ENCODE peak calls at places on chromosomes 7 and 10, in nine cellular contexts. A is endothelial cell of umbilical vein, Q is HepG2, F is K562, T is GM12892, K is stomach, V is HCT116, H is transverse colon, U is sigmoid colon. B is an unnamed sample.

GRCh38 chr10:26517141-26517890 is 79.2 kb downstream of the APBB1IP start:
- DNase-seq in Q (no peak), H (no peak), V (no peak), U (no peak), A (no peak), K (no peak), T (no peak), F (no peak), B (no peak)

GRCh38 chr7:155809332-155809946 is 2.8 kb downstream of the SHH start:
- DNase-seq in K (peak; percentile 55), F (no peak), Q (no peak), U (no peak), H (no peak), V (no peak), T (no peak), A (no peak), B (no peak)

GRCh38 chr10:133126431-133127290 is 33.4 kb upstream of the KNDC1 start:
- DNase-seq in V (no peak), H (peak; percentile 6), U (peak; percentile 47), T (peak; percentile 24), K (no peak), Q (no peak), A (no peak), F (no peak), B (no peak)

GRCh38 chr7:151451626-151452025 is 11.7 kb upstream of the CRYGN start:
- DNase-seq in Q (no peak), K (no peak), H (peak; percentile 5), F (no peak), V (no peak), U (peak; percentile 61), A (no peak), T (no peak), B (no peak)

GRCh38 chr7:158353606-158354570 is 233.7 kb downstream of the PTPRN2 start:
- DNase-seq in Q (peak; percentile 22), U (peak; percentile 14), F (peak; percentile 72), H (peak; percentile 19), A (no peak), T (no peak), K (no peak), V (peak; percentile 22), B (no peak)

GRCh38 chr7:142760071-142760642 is 10.6 kb upstream of the PRSS2 start:
- DNase-seq in K (no peak), H (no peak), V (no peak), F (no peak), Q (no peak), A (no peak), T (no peak), U (no peak), B (no peak)

GRCh38 chr7:109003742-109004141 is 434.1 kb downstream of the DNAJB9 start:
- DNase-seq in H (no peak), F (no peak), V (no peak), Q (no peak), T (no peak), A (peak; percentile 7), U (no peak), K (no peak), B (no peak)

GRCh38 chr10:127899766-127900382 is 7.0 kb upstream of the PTPRE start:
- DNase-seq in F (no peak), V (no peak), U (no peak), A (no peak), Q (no peak), H (no peak), T (no peak), K (no peak), B (peak; percentile 58)

GRCh38 chr7:50349963-50350944 is 45.7 kb downstream of the IKZF1 start:
- DNase-seq in T (no peak), V (no peak), U (peak; percentile 60), Q (no peak), H (no peak), A (no peak), F (peak; percentile 69), K (no peak), B (no peak)

GRCh38 chr10:104123397-104123796 is 1.4 kb downstream of the SFR1 start:
- DNase-seq in K (no peak), T (no peak), F (no peak), U (no peak), Q (no peak), V (no peak), H (no peak), A (peak; percentile 46), B (no peak)

GRCh38 chr7:146008293-146008692 is 108.3 kb upstream of the CNTNAP2 start:
- DNase-seq in A (no peak), T (no peak), Q (no peak), V (no peak), K (no peak), H (no peak), U (no peak), F (no peak), B (no peak)

GRCh38 chr10:112369495-112370423 is 4.2 kb upstream of the ACSL5 start:
- DNase-seq in U (no peak), K (no peak), Q (no peak), V (no peak), A (no peak), H (peak; percentile 8), T (no peak), F (no peak), B (peak; percentile 70)

GRCh38 chr7:3065724-3066143 is 22.1 kb upstream of the CARD11 start:
- DNase-seq in V (peak; percentile 59), T (peak; percentile 27), K (peak; percentile 47), F (peak; percentile 70), U (no peak), H (peak; percentile 50), A (no peak), Q (peak; percentile 11), B (no peak)

DNA sequence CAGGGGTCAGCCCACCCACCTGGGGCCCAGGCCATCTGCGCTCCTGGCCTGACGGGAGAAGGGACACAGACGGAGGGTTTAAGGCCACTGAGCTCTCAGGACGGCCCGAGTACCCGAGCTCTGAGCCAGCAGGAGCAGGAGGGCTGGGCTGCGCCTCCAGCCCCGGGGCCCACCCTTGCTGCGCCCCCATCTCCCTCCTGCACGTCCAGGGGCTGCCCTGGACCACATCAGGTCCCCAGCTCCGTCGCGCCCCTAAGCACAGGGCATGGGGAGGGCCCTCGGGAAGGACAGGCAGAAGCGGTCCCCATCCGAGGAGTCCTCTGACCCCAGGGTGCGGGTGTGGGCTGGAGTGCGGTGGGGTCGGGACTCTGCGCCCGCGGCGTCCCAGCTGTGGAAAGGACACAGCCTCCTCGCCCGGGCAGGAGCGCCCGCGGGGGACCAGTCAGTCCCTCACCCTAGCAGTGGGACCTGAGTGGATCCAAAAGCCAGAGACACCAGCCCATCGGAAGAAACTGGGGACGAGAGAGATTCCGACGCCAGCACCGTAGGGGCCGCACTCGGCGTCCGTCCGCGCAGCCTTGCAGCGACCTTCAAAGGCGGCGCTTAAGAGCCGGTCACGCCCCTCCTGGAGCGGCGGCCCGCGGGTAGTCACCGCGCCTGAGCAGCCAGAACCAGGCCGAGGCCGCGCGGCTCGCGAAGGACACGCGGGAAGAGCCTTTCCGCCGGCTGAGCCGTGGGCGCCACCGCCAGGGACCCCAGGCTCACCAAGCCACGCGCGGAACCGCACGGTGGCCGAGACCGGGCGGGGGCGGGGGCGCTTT is 15.9 kb downstream of the CAMK2B start:
- DNase-seq in V (no peak), U (peak; percentile 68), H (peak; percentile 46), A (peak; percentile 56), K (peak; percentile 67), Q (peak; percentile 9), F (peak; percentile 58), T (no peak), B (no peak)
- TF ChIP-seq POLR2A in V (no peak), U (no peak), H (no peak), A (no peak), K (no peak), Q (no peak), F (no peak), T (no peak), B (no peak)

DNA sequence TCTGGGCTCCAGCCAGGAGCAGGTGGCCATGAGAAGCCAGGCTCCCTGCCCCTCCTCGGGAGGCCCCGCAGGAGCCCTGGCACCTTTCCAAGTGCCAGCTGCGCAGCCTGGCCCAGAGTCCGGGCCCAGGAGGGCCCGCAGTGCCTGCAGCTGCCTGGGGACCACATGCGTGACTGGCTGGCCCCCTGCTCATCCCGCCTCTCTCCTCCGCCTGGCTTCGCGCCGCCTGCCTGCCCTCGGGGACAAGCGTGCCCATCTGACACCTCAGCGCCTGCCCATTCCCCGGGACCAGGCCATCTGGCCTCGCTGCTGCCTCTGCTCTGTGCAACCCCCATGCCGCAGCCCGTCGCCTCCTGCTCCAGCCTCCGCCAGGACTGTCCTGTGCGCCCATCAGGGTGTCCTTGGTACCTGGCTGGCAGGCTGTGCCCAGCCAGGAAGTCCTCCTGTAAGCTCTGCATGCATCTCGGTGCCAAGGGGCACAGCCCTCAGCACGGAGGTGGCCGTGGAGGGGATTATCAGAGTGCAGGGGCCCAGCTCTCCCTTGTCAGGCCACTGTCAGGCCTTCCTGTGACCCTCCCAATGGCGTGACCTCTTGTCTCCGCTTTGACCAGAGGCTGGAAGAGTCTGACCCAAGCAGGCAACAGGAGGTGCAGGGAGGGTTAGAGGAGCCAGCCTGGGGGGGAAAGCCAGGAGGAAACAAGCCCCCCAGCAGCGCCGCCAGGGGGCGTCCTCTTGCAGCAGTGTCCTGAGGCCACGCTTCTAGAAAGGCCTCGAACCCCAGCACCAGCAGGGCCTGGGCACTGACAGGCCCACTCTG is 50.5 kb downstream of the TMEM209 start:
- DNase-seq in K (peak; percentile 78), U (no peak), A (no peak), V (no peak), F (peak; percentile 76), Q (no peak), T (no peak), H (no peak), B (no peak)
- TF ChIP-seq POLR2AphosphoS5 in K (no peak), U (no peak), A (no peak), V (no peak), F (no peak), Q (no peak), T (no peak), H (no peak), B (no peak)

GRCh38 chr7:15628876-15629275 is 57.6 kb downstream of the MEOX2 start:
- DNase-seq in F (no peak), U (no peak), A (no peak), V (no peak), Q (no peak), H (no peak), T (no peak), K (no peak), B (no peak)
- TF ChIP-seq POLR2A in F (no peak), U (no peak), A (no peak), V (no peak), Q (no peak), H (no peak), T (no peak), K (no peak), B (no peak)

DNA sequence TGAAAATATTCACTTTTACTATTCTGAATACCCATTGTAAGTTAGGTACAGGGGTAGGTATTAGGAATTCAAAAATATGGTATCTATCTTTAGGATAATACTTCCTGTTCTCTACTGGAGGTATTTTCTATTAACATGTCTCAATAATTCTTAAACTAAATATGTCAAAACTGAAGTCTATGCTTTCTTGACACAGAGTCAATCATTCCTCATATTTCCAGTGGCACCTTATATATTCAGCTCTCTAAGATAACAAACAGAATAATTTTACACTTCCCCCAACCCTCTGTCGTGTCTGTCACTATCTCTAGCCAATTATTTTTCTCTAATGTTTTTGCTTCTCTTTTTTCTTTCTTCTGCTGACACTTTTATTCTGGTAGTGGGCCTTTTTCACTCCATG is 138.9 kb downstream of the TMEM26 start:
- DNase-seq in K (no peak), V (no peak), H (no peak), A (no peak), F (no peak), T (no peak), Q (no peak), U (no peak), B (no peak)
- TF ChIP-seq POLR2AphosphoS5 in K (no peak), V (no peak), H (no peak), A (no peak), F (no peak), T (no peak), Q (no peak), U (no peak), B (no peak)